ENCODE peak calls at places on chromosomes 12 and 14, in four cellular contexts. T is IMR-90, Y is H9, V is mesendoderm. R is an unnamed sample.

GRCh38 chr12:116332705-116333380 is 55.4 kb upstream of the MED13L start:
- DNase-seq in T (no peak), Y (no peak), V (no peak), R (no peak)

GRCh38 chr14:57391609-57392195 is 1.3 kb downstream of the NAA30 start:
- DNase-seq in T (peak), Y (no peak), V (peak), R (no peak)

GRCh38 chr12:27523305-27523641 is 733 bp upstream of the PPFIBP1 start:
- DNase-seq in T (no peak), Y (no peak), V (peak), R (no peak)

GRCh38 chr14:71733210-71733883 is 198.9 kb upstream of the RGS6 start:
- DNase-seq in T (peak), Y (no peak), V (peak), R (no peak)

GRCh38 chr12:78797201-78797931 is 67.2 kb upstream of the SYT1 start:
- DNase-seq in T (peak), Y (no peak), V (no peak), R (no peak)

GRCh38 chr12:65497645-65498044 is 219.2 kb downstream of the MSRB3 start:
- DNase-seq in T (no peak), Y (no peak), V (no peak), R (no peak)

GRCh38 chr14:91036741-91037469 is 23.5 kb downstream of the RPS6KA5 start:
- DNase-seq in T (no peak), Y (no peak), V (no peak), R (no peak)

GRCh38 chr12:95972832-95973465 is 23.2 kb downstream of the HAL start:
- DNase-seq in T (no peak), Y (no peak), V (no peak), R (no peak)

GRCh38 chr14:105173901-105174894 is 5.6 kb upstream of the JAG2 start:
- DNase-seq in T (no peak), Y (no peak), V (no peak), R (no peak)

GRCh38 chr12:114335607-114336006 is 70.3 kb downstream of the TBX5 start:
- DNase-seq in T (no peak), Y (peak), V (peak), R (no peak)

GRCh38 chr14:53458368-53458814 is 305.3 kb upstream of the DDHD1 start:
- DNase-seq in T (peak), Y (no peak), V (peak), R (no peak)

GRCh38 chr14:26549571-26549970 is 48.3 kb downstream of the NOVA1 start:
- DNase-seq in T (no peak), Y (no peak), V (no peak), R (no peak)

GRCh38 chr12:12007001-12007712 is 63.6 kb upstream of the BCL2L14 start:
- DNase-seq in T (peak), Y (no peak), V (no peak), R (no peak)

GRCh38 chr12:102486153-102486552 is 5.8 kb upstream of the IGF1 start:
- DNase-seq in T (no peak), Y (no peak), V (no peak), R (no peak)
- H3K56ac ChIP-seq in T (no peak), Y (no peak), V (no peak), R (no peak)

GRCh38 chr12:62931481-62931880 is 3.5 kb downstream of the PPM1H start:
- DNase-seq in T (no peak), Y (no peak), V (no peak), R (no peak)
- H2BK5ac ChIP-seq in T (no peak), Y (no peak), V (peak), R (peak)

GRCh38 chr14:74647061-74647833 is 35.2 kb upstream of the LTBP2 start:
- DNase-seq in T (no peak), Y (no peak), V (no peak), R (no peak)

GRCh38 chr14:74647834-74648361 is 35.9 kb upstream of the LTBP2 start:
- DNase-seq in T (no peak), Y (no peak), V (no peak), R (no peak)

GRCh38 chr14:74648643-74649042 is 36.6 kb upstream of the LTBP2 start:
- DNase-seq in T (no peak), Y (no peak), V (no peak), R (no peak)

GRCh38 chr14:74645244-74645643 is 33.2 kb upstream of the LTBP2 start:
- DNase-seq in T (no peak), Y (no peak), V (no peak), R (no peak)

GRCh38 chr14:74645735-74646134 is 33.7 kb upstream of the LTBP2 start:
- DNase-seq in T (no peak), Y (no peak), V (no peak), R (no peak)
- H3K4ac ChIP-seq in T (no peak), Y (no peak), V (no peak), R (no peak)

GRCh38 chr12:125092108-125092871 is 27.1 kb downstream of the AACS start:
- DNase-seq in T (no peak), Y (no peak), V (no peak), R (no peak)
- H3K56ac ChIP-seq in T (no peak), Y (no peak), V (no peak), R (no peak)

DNA sequence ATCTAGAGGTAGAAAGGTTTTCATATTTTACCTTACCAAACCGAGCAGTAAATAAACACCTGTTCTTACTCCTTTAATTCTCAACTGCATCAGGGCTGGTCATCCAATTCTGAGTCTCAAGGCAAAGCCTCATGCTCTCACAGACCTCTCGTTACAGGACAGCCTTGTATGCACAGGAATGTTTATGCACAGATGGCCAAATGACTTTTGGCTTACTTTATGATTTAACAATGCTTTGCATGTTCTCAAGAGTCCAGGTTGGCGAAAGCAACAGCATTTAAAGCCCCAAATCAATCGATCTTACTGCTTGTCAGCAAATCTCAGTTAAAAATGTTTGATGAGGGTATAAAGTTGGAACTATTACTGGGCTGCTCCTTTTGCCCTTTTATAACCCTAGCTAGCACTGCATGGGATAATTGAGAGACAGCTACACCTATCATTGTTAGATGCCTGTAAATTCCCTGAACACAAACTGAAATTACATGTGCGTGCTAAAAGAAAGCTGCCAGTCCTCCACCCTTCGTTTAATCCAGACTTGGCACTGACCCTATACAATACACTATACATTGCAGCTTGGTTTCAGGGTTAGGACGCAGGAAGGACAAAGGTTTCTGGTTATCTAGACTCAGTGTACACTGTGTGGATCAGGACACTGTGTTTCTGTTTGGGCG is 63.6 kb downstream of the TMCC3 start:
- DNase-seq in T (no peak), Y (no peak), V (no peak), R (no peak)
- H2BK5ac ChIP-seq in T (no peak), Y (no peak), V (no peak), R (no peak)

GRCh38 chr12:53938276-53939140 is at the start of gene HOXC13:
- DNase-seq in T (no peak), Y (peak), V (peak), R (peak)
- H3K4ac ChIP-seq in T (no peak), Y (no peak), V (no peak), R (no peak)

DNA sequence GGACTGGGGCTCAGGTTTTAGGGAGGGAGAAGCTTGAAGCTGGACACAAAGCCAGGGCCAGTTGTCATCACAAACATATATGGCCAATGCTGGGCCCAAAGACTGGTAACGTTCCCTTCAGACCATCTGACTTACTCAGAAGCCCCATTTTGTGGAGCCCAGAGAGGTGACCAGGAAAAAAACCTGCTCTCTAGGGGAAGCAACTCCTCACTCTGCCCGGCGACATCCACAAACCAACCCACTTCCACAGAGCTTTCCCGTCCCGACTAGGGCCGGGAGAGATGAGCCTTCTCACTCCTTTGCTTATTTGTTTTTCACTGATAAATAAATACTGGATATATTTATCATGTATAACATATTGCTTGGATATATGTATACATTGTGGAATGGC is 180.9 kb upstream of the RTL1 start:
- DNase-seq in T (no peak), Y (no peak), V (no peak), R (no peak)
- H3K56ac ChIP-seq in T (no peak), Y (no peak), V (no peak), R (no peak)

R was measured in H1.